ENCODE peak calls at places on chromosome 13, in four cellular contexts. P is tibial nerve, T is RWPE2, R is heart right ventricle. C is an unnamed sample.

GRCh38 chr13:26540319-26540718 is 17.2 kb upstream of the WASF3 start:
- DNase-seq in T (no peak), P (no peak), R (peak), C (no peak)

GRCh38 chr13:110882228-110882627 is 32.6 kb downstream of the ANKRD10 start:
- DNase-seq in T (no peak), P (no peak), R (no peak), C (no peak)

GRCh38 chr13:26379831-26380230 is 125.9 kb downstream of the CDK8 start:
- DNase-seq in T (no peak), P (no peak), R (no peak), C (no peak)

GRCh38 chr13:20128459-20128927 is 32.4 kb downstream of the GJA3 start:
- DNase-seq in R (no peak), T (no peak), P (no peak), C (no peak)

GRCh38 chr13:91647361-91647970 is 249.0 kb downstream of the GPC5 start:
- DNase-seq in T (no peak), R (peak), P (no peak), C (no peak)

GRCh38 chr13:94256671-94257070 is 222.8 kb downstream of the DCT start:
- DNase-seq in T (no peak), P (no peak), R (no peak), C (no peak)

GRCh38 chr13:52001120-52001731 is 10.0 kb downstream of the ATP7B start:
- DNase-seq in P (no peak), R (no peak), T (no peak), C (peak)

GRCh38 chr13:51230473-51231105 is 8.4 kb downstream of the FAM124A start:
- DNase-seq in P (peak), T (no peak), R (peak), C (no peak)

GRCh38 chr13:106471957-106472543 is 63.4 kb downstream of the EFNB2 start:
- DNase-seq in T (peak), P (no peak), R (no peak), C (no peak)

GRCh38 chr13:100922599-100922998 is 248.0 kb upstream of the TMTC4 start:
- DNase-seq in T (no peak), R (no peak), P (no peak), C (no peak)

GRCh38 chr13:27600712-27601111 is 19.6 kb downstream of the LNX2 start:
- DNase-seq in P (no peak), T (no peak), R (no peak), C (no peak)

GRCh38 chr13:50587122-50587521 is 256.4 kb downstream of the DLEU7 start:
- DNase-seq in R (no peak), T (no peak), P (no peak), C (no peak)

GRCh38 chr13:33186851-33187250 is 98.7 kb downstream of the STARD13 start:
- DNase-seq in P (no peak), T (no peak), R (no peak), C (no peak)

GRCh38 chr13:79402074-79402635 is 3.9 kb downstream of the RBM26 start:
- DNase-seq in T (no peak), P (no peak), R (no peak), C (no peak)

GRCh38 chr13:113904411-113904810 is 40.5 kb upstream of the GAS6 start:
- DNase-seq in R (peak), P (peak), T (no peak), C (no peak)

GRCh38 chr13:80695841-80696240 is 354.9 kb upstream of the SPRY2 start:
- DNase-seq in R (no peak), P (no peak), T (no peak), C (no peak)

GRCh38 chr13:83798731-83799130 is 83.5 kb downstream of the SLITRK1 start:
- DNase-seq in R (no peak), T (no peak), P (no peak), C (no peak)

GRCh38 chr13:44884076-44884729 is 105.1 kb downstream of the NUFIP1 start:
- DNase-seq in T (no peak), P (no peak), R (no peak), C (no peak)

GRCh38 chr13:27792393-27793218 is at the start of gene GSX1:
- DNase-seq in T (no peak), R (peak), P (no peak), C (peak)

GRCh38 chr13:95956589-95957148 is 96.5 kb downstream of the UGGT2 start:
- DNase-seq in P (no peak), R (no peak), T (no peak), C (no peak)

GRCh38 chr13:105030851-105031250 is 1504.6 kb downstream of the EFNB2 start:
- DNase-seq in R (no peak), T (no peak), P (no peak), C (no peak)

GRCh38 chr13:43377955-43378354 is 354.6 kb downstream of the DNAJC15 start:
- DNase-seq in P (no peak), T (no peak), R (no peak), C (no peak)

GRCh38 chr13:28792992-28793391 is 27.1 kb upstream of the MTUS2 start:
- DNase-seq in T (no peak), R (no peak), P (no peak), C (no peak)

GRCh38 chr13:62537593-62537992 is 1121.9 kb upstream of the PCDH20 start:
- DNase-seq in T (no peak), P (no peak), R (no peak), C (no peak)

GRCh38 chr13:31882794-31883193 is 143.5 kb downstream of the RXFP2 start:
- DNase-seq in T (no peak), P (no peak), R (no peak), C (no peak)

GRCh38 chr13:93227906-93228801 is 1.5 kb downstream of the GPC6 start:
- DNase-seq in P (peak), T (no peak), R (peak), C (peak)
- TF ChIP-seq CTCF in P (peak), T (peak), R (peak), C (no peak)

DNA sequence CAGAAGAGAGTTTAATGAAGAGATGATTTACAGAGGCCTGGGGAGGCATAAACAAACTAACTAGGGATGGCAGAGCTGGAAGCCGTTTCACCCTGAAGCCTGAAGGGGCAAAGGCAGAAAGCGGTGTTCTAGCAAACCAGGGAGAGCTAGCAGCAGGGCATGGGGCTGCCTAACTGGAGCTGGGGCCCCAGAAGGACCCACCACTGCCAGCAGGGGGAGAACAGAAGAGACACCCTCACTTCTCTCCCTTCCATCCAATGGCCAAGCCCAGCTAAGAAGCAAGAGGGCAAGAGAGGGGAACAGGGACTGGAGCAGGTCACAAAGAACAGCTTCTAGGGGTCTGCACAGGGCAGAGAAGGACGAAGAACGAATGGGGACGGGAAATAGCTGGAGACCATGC is 195.5 kb downstream of the KATNAL1 start:
- DNase-seq in R (no peak), T (no peak), P (no peak), C (no peak)
- TF ChIP-seq CTCF in R (no peak), T (no peak), P (no peak), C (peak)

DNA sequence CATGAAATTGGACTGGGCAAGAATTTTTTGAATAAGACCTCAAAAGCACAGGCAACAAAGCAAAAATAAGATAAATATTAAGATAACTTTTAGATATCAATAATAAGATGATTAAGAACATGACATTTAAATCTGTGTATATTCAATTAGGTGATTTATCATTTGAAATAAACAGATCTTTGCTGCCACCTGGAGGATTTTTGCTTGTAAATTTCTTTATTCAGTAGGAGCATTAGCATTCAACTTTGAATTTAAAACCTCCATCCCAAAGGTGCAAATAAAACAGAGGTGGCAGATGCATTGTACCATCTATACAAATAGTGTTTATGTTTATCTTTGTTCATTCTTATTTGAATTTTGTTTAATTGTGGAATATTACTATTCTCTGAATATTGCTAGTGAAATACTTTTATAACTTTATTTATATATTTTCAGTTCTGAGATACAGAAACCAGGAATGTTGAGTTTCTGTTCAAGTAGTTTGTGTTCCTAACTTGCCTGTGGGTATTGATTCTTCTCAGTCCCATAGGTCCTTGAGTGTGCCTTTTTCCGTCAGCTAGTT is 20.9 kb downstream of the COG6 start:
- DNase-seq in P (peak), R (no peak), T (no peak), C (peak)
- TF ChIP-seq CTCF in P (peak), R (peak), T (peak), C (peak)

DNA sequence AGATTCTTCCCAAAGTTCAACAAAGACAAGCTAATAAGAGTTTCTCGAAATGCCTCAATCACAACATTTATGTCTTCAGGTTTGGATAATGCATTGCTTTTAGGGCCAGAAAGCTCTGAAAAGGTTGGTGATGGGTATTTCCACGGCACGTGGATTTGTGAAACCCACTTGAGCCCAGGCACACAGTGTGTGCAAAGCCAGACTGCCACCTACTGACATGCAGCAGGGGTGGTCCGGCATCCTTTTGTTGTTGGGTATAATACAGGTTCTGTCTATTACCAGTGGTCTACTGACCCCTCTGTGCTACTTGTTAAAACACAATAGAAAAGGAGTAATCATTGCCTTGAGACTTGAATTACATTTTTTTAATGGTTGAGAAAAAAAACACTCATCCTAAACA is 225.6 kb downstream of the RAP2A start:
- DNase-seq in T (no peak), R (no peak), P (no peak), C (no peak)
- TF ChIP-seq CTCF in T (peak), R (peak), P (no peak), C (peak)

C was measured in GM13977.